ENCODE peak calls at places on chromosome 5, in ten cellular contexts. One of them, this sample, is unnamed.

GRCh38 chr5:7493622-7494021 is 97.7 kb downstream of the ADCY2 start:
- DNase-seq in RPMI7951: no peak
- DNase-seq in cardiac muscle cell: no peak
- DNase-seq in NCI-H1417: no peak
- DNase-seq in endothelial cell: no peak
- DNase-seq in AG04450: no peak
- DNase-seq in CD4-positive, alpha-beta memory T cell: no peak
- DNase-seq in stimulated activated CD8-positive, alpha-beta memory T cell treated with anti-CD3 and anti-CD28 coated beads, Interleukin-12 subunit alpha, Interleukin-12 subunit beta, amount 100 ng/mL, for 1 hour: no peak
- DNase-seq in AG08395: no peak
- DNase-seq in neural crest cell: no peak
- DNase-seq in this sample: no peak

GRCh38 chr5:57499262-57500050 is 16.8 kb upstream of the ACTBL2 start:
- DNase-seq in endothelial cell: peak
- DNase-seq in CD4-positive, alpha-beta memory T cell: peak
- DNase-seq in stimulated activated CD8-positive, alpha-beta memory T cell treated with anti-CD3 and anti-CD28 coated beads, Interleukin-12 subunit alpha, Interleukin-12 subunit beta, amount 100 ng/mL, for 1 hour: no peak
- DNase-seq in AG08395: peak
- DNase-seq in RPMI7951: peak
- DNase-seq in neural crest cell: no peak
- DNase-seq in AG04450: no peak
- DNase-seq in cardiac muscle cell: peak
- DNase-seq in NCI-H1417: peak
- DNase-seq in this sample: peak

GRCh38 chr5:96079075-96079474 is 117.4 kb upstream of the ELL2 start:
- DNase-seq in AG04450: peak
- DNase-seq in cardiac muscle cell: no peak
- DNase-seq in AG08395: peak
- DNase-seq in neural crest cell: no peak
- DNase-seq in stimulated activated CD8-positive, alpha-beta memory T cell treated with anti-CD3 and anti-CD28 coated beads, Interleukin-12 subunit alpha, Interleukin-12 subunit beta, amount 100 ng/mL, for 1 hour: no peak
- DNase-seq in endothelial cell: no peak
- DNase-seq in RPMI7951: peak
- DNase-seq in CD4-positive, alpha-beta memory T cell: no peak
- DNase-seq in NCI-H1417: no peak
- DNase-seq in this sample: no peak

GRCh38 chr5:143115381-143115780 is 288.1 kb downstream of the NR3C1 start:
- DNase-seq in neural crest cell: no peak
- DNase-seq in CD4-positive, alpha-beta memory T cell: no peak
- DNase-seq in stimulated activated CD8-positive, alpha-beta memory T cell treated with anti-CD3 and anti-CD28 coated beads, Interleukin-12 subunit alpha, Interleukin-12 subunit beta, amount 100 ng/mL, for 1 hour: no peak
- DNase-seq in RPMI7951: no peak
- DNase-seq in AG08395: no peak
- DNase-seq in cardiac muscle cell: no peak
- DNase-seq in AG04450: no peak
- DNase-seq in NCI-H1417: no peak
- DNase-seq in endothelial cell: no peak
- DNase-seq in this sample: no peak

GRCh38 chr5:171857537-171857936 is 71.9 kb downstream of the SMIM23 start:
- DNase-seq in neural crest cell: no peak
- DNase-seq in RPMI7951: no peak
- DNase-seq in NCI-H1417: no peak
- DNase-seq in cardiac muscle cell: peak
- DNase-seq in AG04450: no peak
- DNase-seq in AG08395: no peak
- DNase-seq in endothelial cell: no peak
- DNase-seq in stimulated activated CD8-positive, alpha-beta memory T cell treated with anti-CD3 and anti-CD28 coated beads, Interleukin-12 subunit alpha, Interleukin-12 subunit beta, amount 100 ng/mL, for 1 hour: no peak
- DNase-seq in CD4-positive, alpha-beta memory T cell: no peak
- DNase-seq in this sample: no peak

GRCh38 chr5:10018670-10019069 is 231.0 kb downstream of the ATPSCKMT start:
- DNase-seq in AG04450: peak
- DNase-seq in cardiac muscle cell: no peak
- DNase-seq in RPMI7951: peak
- DNase-seq in neural crest cell: no peak
- DNase-seq in stimulated activated CD8-positive, alpha-beta memory T cell treated with anti-CD3 and anti-CD28 coated beads, Interleukin-12 subunit alpha, Interleukin-12 subunit beta, amount 100 ng/mL, for 1 hour: no peak
- DNase-seq in NCI-H1417: no peak
- DNase-seq in CD4-positive, alpha-beta memory T cell: no peak
- DNase-seq in AG08395: peak
- DNase-seq in endothelial cell: no peak
- DNase-seq in this sample: no peak

GRCh38 chr5:128038641-128039040 is 44.9 kb upstream of the SLC12A2 start:
- DNase-seq in CD4-positive, alpha-beta memory T cell: no peak
- DNase-seq in NCI-H1417: no peak
- DNase-seq in cardiac muscle cell: peak
- DNase-seq in stimulated activated CD8-positive, alpha-beta memory T cell treated with anti-CD3 and anti-CD28 coated beads, Interleukin-12 subunit alpha, Interleukin-12 subunit beta, amount 100 ng/mL, for 1 hour: no peak
- DNase-seq in AG08395: peak
- DNase-seq in endothelial cell: no peak
- DNase-seq in AG04450: peak
- DNase-seq in RPMI7951: peak
- DNase-seq in neural crest cell: no peak
- DNase-seq in this sample: no peak

GRCh38 chr5:124235031-124235562 is 511.3 kb downstream of the ZNF608 start:
- DNase-seq in cardiac muscle cell: no peak
- DNase-seq in AG08395: no peak
- DNase-seq in neural crest cell: no peak
- DNase-seq in stimulated activated CD8-positive, alpha-beta memory T cell treated with anti-CD3 and anti-CD28 coated beads, Interleukin-12 subunit alpha, Interleukin-12 subunit beta, amount 100 ng/mL, for 1 hour: no peak
- DNase-seq in CD4-positive, alpha-beta memory T cell: no peak
- DNase-seq in RPMI7951: no peak
- DNase-seq in endothelial cell: no peak
- DNase-seq in AG04450: no peak
- DNase-seq in NCI-H1417: no peak
- DNase-seq in this sample: peak

GRCh38 chr5:3657364-3658003 is 61.9 kb downstream of the IRX1 start:
- DNase-seq in RPMI7951: no peak
- DNase-seq in AG08395: no peak
- DNase-seq in CD4-positive, alpha-beta memory T cell: no peak
- DNase-seq in stimulated activated CD8-positive, alpha-beta memory T cell treated with anti-CD3 and anti-CD28 coated beads, Interleukin-12 subunit alpha, Interleukin-12 subunit beta, amount 100 ng/mL, for 1 hour: no peak
- DNase-seq in cardiac muscle cell: no peak
- DNase-seq in AG04450: no peak
- DNase-seq in endothelial cell: no peak
- DNase-seq in NCI-H1417: no peak
- DNase-seq in neural crest cell: no peak
- DNase-seq in this sample: no peak

This sample was measured in midbrain.